ENCODE peak calls at places on chromosomes 12 and 14, in nine cellular contexts. M is right lobe of liver, Z is fibroblast of lung, G is psoas muscle, D is lower lobe of right lung, C is transverse colon, R is heart right ventricle, H is cardiac muscle cell, F is GM23338. I is an unnamed sample.

GRCh38 chr12:6326316-6326959 is 15.4 kb downstream of the TNFRSF1A start:
- DNase-seq in R (peak), H (peak), C (peak), F (peak), D (no peak), M (no peak), G (peak), Z (no peak), I (peak)

GRCh38 chr14:69317392-69317755 is 57.4 kb downstream of the GALNT16 start:
- DNase-seq in R (no peak), C (no peak), F (no peak), Z (no peak), G (no peak), H (no peak), M (no peak), D (no peak), I (no peak)

GRCh38 chr12:53427905-53428594 is 4.4 kb downstream of the AMHR2 start:
- DNase-seq in C (no peak), G (no peak), F (no peak), M (peak), R (no peak), Z (peak), H (no peak), D (no peak), I (peak)

GRCh38 chr14:103301512-103302197 is 32.4 kb upstream of the EIF5 start:
- DNase-seq in H (no peak), R (no peak), M (peak), G (no peak), C (no peak), D (no peak), Z (no peak), F (no peak), I (no peak)

GRCh38 chr12:93591137-93591868 is 18.8 kb downstream of the SOCS2 start:
- DNase-seq in G (peak), H (peak), R (peak), D (peak), F (peak), C (peak), M (peak), Z (peak), I (peak)

GRCh38 chr14:67820428-67820881 is 876 bp downstream of the RAD51B start:
- DNase-seq in G (no peak), Z (peak), R (no peak), D (no peak), F (peak), H (no peak), C (peak), M (no peak), I (no peak)

GRCh38 chr12:126087692-126088091 is 1022.5 kb downstream of the AACS start:
- DNase-seq in C (no peak), R (no peak), M (no peak), D (no peak), F (no peak), G (no peak), Z (no peak), H (no peak), I (no peak)

GRCh38 chr12:19402743-19403400 is 36.4 kb upstream of the AEBP2 start:
- DNase-seq in G (no peak), R (peak), C (no peak), Z (peak), F (no peak), H (peak), M (no peak), D (peak), I (no peak)

GRCh38 chr12:99806304-99806703 is 158.8 kb downstream of the GARIN6 start:
- DNase-seq in R (no peak), F (no peak), C (no peak), Z (no peak), H (no peak), M (no peak), D (no peak), G (no peak), I (no peak)

GRCh38 chr12:99809921-99810320 is 162.4 kb downstream of the GARIN6 start:
- DNase-seq in F (no peak), Z (no peak), H (no peak), D (no peak), C (no peak), M (no peak), G (no peak), R (no peak), I (no peak)

GRCh38 chr12:99810718-99811593 is 163.4 kb downstream of the GARIN6 start:
- DNase-seq in G (no peak), C (no peak), R (no peak), Z (peak), M (no peak), H (no peak), F (peak), D (no peak), I (no peak)
- TF ChIP-seq CTCF in G (peak), C (no peak), R (peak), Z (no peak), M (peak), H (peak), F (peak), D (peak), I (peak)

DNA sequence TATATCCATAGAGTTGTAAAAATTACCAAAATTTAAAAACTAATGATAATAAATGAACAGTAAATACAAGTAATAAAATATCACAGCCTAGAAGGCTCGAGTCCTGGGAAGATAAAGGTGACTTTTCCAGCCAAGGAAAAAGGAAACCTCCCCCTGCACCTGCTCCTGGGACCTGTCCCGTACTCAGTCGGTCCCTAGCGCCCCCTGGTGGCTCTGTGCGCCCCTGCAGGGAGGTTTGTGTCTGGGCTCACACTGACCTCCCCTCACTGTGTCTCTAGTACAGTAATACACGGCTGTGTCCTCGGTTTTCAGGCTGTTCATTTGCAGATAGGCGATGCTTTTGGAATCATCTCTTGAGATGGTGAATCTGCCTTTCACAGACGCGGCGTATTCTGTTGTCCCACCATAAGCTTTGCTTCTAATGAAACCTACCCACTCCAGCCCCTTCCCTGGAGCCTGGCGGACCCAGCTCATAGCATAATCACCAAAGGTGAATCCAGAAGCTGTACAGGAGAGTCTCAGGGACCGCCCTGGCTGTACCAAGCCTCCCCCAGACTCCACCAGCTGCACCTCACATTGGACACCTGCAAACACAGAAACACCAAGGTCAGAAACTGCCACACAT is 1030.4 kb downstream of the TMEM121 start:
- DNase-seq in Z (no peak), H (no peak), G (no peak), R (no peak), F (peak), C (peak), D (peak), M (peak), I (peak)
- TF ChIP-seq CTCF in Z (no peak), H (no peak), G (peak), R (peak), F (peak), C (peak), D (peak), M (peak), I (peak)

GRCh38 chr14:36773136-36773540 is 111.5 kb downstream of the PAX9 start:
- DNase-seq in H (no peak), G (no peak), M (no peak), D (no peak), F (peak), R (no peak), C (no peak), Z (peak), I (peak)
- TF ChIP-seq CTCF in H (no peak), G (no peak), M (no peak), D (no peak), F (peak), R (no peak), C (no peak), Z (no peak), I (peak)

GRCh38 chr12:3668479-3669165 is 84.3 kb downstream of the CRACR2A start:
- DNase-seq in C (no peak), R (peak), G (no peak), H (no peak), D (no peak), Z (no peak), M (no peak), F (no peak), I (no peak)

GRCh38 chr12:3671330-3672112 is 81.4 kb downstream of the CRACR2A start:
- DNase-seq in G (no peak), H (no peak), D (no peak), R (no peak), F (no peak), C (no peak), M (no peak), Z (no peak), I (no peak)

GRCh38 chr12:3669594-3669993 is 83.3 kb downstream of the CRACR2A start:
- DNase-seq in R (no peak), G (no peak), F (no peak), H (no peak), Z (no peak), D (no peak), C (no peak), M (no peak), I (no peak)

GRCh38 chr12:3670083-3670620 is 82.8 kb downstream of the CRACR2A start:
- DNase-seq in D (no peak), R (no peak), Z (no peak), G (no peak), M (no peak), H (no peak), F (no peak), C (no peak), I (no peak)

DNA sequence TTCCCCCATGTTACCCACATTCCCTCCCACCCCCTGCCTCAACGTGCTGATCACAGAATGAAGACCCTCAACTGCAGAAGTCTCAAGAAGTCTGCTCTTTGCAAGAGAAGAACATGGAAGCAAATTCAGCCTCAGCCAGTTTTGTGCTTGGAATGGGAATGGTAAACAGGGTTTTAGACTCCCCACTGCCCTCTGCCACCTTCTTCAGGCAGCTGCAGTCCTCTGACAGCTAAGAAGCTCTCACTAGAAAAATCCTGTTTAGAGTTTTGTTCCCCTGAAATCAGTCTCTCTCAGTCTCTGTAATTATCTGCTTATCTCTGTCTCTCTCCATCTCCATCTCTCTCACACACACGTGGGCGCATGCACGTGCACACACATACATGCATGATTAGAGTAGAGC is 85.4 kb downstream of the CRACR2A start:
- DNase-seq in M (no peak), D (no peak), C (no peak), Z (no peak), G (no peak), R (no peak), F (peak), H (no peak), I (no peak)
- TF ChIP-seq CTCF in M (no peak), D (no peak), C (no peak), Z (no peak), G (no peak), R (no peak), F (peak), H (no peak), I (no peak)

GRCh38 chr12:90250766-90251165 is 542.1 kb upstream of the ATP2B1 start:
- DNase-seq in G (no peak), M (no peak), R (peak), D (no peak), H (no peak), F (no peak), C (no peak), Z (peak), I (no peak)

GRCh38 chr12:90253142-90253541 is 544.5 kb upstream of the ATP2B1 start:
- DNase-seq in Z (no peak), R (no peak), D (no peak), H (no peak), G (no peak), M (no peak), F (no peak), C (no peak), I (no peak)

GRCh38 chr12:90250041-90250440 is 541.4 kb upstream of the ATP2B1 start:
- DNase-seq in D (no peak), H (no peak), F (peak), R (no peak), G (no peak), C (no peak), Z (no peak), M (no peak), I (no peak)

GRCh38 chr12:90257927-90258624 is 549.4 kb upstream of the ATP2B1 start:
- DNase-seq in Z (no peak), G (no peak), M (no peak), C (no peak), F (no peak), D (no peak), H (no peak), R (no peak), I (no peak)

DNA sequence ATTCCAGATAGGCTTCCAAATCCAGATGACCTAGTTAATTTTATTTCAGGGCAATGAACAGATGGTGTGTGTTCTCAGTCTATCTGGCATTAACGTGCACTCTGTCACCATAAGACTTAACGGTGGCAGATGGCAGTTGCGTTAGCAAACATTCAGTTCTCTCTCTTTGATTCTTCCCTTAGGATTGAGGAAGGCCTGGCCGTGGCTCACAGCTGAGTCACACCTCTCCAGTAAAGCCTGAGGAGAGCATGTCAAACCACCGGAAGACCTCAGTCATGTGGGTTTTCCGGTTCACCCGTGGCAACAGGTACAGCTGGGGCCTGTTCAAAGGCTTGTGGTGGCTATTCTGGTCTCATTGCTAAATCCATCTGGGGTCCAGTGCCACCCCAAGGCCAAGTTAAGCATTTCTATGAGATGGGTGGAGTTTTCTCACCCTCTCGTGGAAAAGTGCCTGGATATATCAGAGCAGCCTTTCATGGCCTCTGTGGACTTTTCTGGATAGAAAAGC is 545.1 kb upstream of the ATP2B1 start:
- DNase-seq in Z (peak), F (peak), C (peak), H (peak), D (peak), G (peak), R (peak), M (peak), I (peak)
- TF ChIP-seq CTCF in Z (peak), F (peak), C (no peak), H (peak), D (no peak), G (peak), R (no peak), M (no peak), I (no peak)

DNA sequence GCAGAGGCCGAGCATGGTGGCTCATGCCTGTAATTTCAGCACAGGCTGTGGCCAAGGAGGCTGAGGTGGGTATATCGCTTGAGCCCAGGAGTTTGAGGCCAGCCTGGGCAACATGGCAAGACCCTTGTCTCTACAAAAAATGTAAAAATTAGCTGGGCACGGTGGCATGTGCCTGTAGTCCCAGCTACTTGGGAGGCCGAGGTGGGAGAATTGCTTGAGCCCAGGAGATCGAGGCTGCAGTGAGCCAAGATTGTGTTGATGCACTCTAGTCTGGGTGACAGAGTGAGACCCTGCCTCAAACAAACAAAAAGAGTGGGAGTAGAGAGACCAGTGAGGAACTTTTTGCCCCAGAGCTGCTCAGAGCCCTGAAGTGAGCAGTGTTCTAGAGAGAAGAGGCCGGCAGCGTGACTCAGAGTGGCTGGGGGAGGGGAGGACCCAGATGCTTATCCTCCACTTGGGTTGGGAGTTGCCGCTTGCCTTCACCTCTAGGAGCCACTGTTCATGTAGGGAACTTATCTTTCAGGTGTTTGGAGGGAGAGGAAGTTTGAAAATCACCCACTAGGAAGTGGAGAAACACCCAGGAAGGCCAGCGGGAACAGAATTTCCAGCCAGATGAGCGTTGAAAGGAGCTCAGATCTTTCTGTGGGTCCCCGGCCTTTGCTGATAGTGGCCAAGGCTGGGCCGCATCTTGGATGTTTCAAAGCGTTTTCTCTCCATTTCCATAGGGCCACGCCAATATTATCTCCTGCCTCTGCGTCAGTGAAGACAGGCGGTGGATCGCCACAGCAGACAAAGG is 15.3 kb downstream of the CFAP251 start:
- DNase-seq in C (no peak), H (peak), Z (peak), F (peak), D (peak), R (no peak), G (no peak), M (no peak), I (peak)
- TF ChIP-seq CTCF in C (no peak), H (peak), Z (no peak), F (peak), D (no peak), R (no peak), G (no peak), M (no peak), I (no peak)